ENCODE peak calls at places on chromosomes 16 and 17, in four cellular contexts. X is adrenal gland, Y is GM23338, F is astrocyte of the spinal cord. I is an unnamed sample.

GRCh38 chr17:50146927-50147640 is 3.4 kb downstream of the PPP1R9B start:
- DNase-seq in X (no peak), Y (no peak), F (no peak), I (no peak)

GRCh38 chr17:40450175-40450574 is 6.9 kb downstream of the IGFBP4 start:
- DNase-seq in X (no peak), Y (peak), F (no peak), I (peak)

GRCh38 chr17:74185786-74186185 is 17.7 kb upstream of the RPL38 start:
- DNase-seq in X (no peak), Y (no peak), F (no peak), I (no peak)

GRCh38 chr17:62713096-62713870 is 85.8 kb downstream of the MRC2 start:
- DNase-seq in X (peak), Y (peak), F (no peak), I (no peak)

GRCh38 chr16:49269231-49269630 is 12.4 kb downstream of the CBLN1 start:
- DNase-seq in X (no peak), Y (no peak), F (no peak), I (no peak)

GRCh38 chr16:76970087-76970744 is 220.8 kb upstream of the MON1B start:
- DNase-seq in X (no peak), Y (no peak), F (peak), I (peak)

GRCh38 chr17:76458580-76459490 is 5.9 kb upstream of the UBE2O start:
- DNase-seq in X (peak), Y (peak), F (peak), I (peak)

GRCh38 chr16:84979516-84979915 is 31.8 kb downstream of the ZDHHC7 start:
- DNase-seq in X (no peak), Y (no peak), F (no peak), I (peak)

GRCh38 chr16:24988593-24989338 is 26.4 kb downstream of the ARHGAP17 start:
- DNase-seq in X (peak), Y (no peak), F (peak), I (peak)

GRCh38 chr16:81604960-81605383 is 160.4 kb downstream of the CMIP start:
- DNase-seq in X (no peak), Y (no peak), F (peak), I (peak)

GRCh38 chr16:1333854-1334719 is 642 bp downstream of the BAIAP3 start:
- DNase-seq in X (no peak), Y (peak), F (no peak), I (no peak)

GRCh38 chr17:38596651-38597050 is 9.1 kb downstream of the SRCIN1 start:
- DNase-seq in X (no peak), Y (no peak), F (no peak), I (no peak)

GRCh38 chr16:68969338-68969737 is 126.0 kb downstream of the TANGO6 start:
- DNase-seq in X (no peak), Y (no peak), F (no peak), I (no peak)

GRCh38 chr17:9356488-9356911 is 219.1 kb downstream of the STX8 start:
- DNase-seq in X (peak), Y (no peak), F (no peak), I (peak)

GRCh38 chr17:58402679-58403078 is 14.7 kb downstream of the RNF43 start:
- DNase-seq in X (no peak), Y (peak), F (peak), I (peak)

GRCh38 chr17:34241062-34241461 is 14.0 kb upstream of the CCL2 start:
- DNase-seq in X (peak), Y (no peak), F (no peak), I (peak)

GRCh38 chr16:89481556-89481955 is 8.8 kb downstream of the ANKRD11 start:
- DNase-seq in X (no peak), Y (no peak), F (no peak), I (no peak)

GRCh38 chr17:78002166-78002565 is 43.7 kb downstream of the TNRC6C start:
- DNase-seq in X (no peak), Y (no peak), F (no peak), I (no peak)

GRCh38 chr17:63446981-63447687 is 1.0 kb upstream of the CYB561 start:
- DNase-seq in X (peak), Y (peak), F (no peak), I (peak)

GRCh38 chr17:45672792-45673191 is 111.3 kb upstream of the CRHR1 start:
- DNase-seq in X (no peak), Y (no peak), F (no peak), I (no peak)

GRCh38 chr17:64741038-64741641 is 79.0 kb upstream of the SMURF2 start:
- DNase-seq in X (no peak), Y (no peak), F (peak), I (peak)

GRCh38 chr17:81294512-81295030 is 536 bp downstream of the SLC38A10 start:
- DNase-seq in X (no peak), Y (peak), F (no peak), I (no peak)

GRCh38 chr17:38877130-38877851 is 7.4 kb downstream of the LASP1 start:
- DNase-seq in X (no peak), Y (peak), F (no peak), I (no peak)

DNA sequence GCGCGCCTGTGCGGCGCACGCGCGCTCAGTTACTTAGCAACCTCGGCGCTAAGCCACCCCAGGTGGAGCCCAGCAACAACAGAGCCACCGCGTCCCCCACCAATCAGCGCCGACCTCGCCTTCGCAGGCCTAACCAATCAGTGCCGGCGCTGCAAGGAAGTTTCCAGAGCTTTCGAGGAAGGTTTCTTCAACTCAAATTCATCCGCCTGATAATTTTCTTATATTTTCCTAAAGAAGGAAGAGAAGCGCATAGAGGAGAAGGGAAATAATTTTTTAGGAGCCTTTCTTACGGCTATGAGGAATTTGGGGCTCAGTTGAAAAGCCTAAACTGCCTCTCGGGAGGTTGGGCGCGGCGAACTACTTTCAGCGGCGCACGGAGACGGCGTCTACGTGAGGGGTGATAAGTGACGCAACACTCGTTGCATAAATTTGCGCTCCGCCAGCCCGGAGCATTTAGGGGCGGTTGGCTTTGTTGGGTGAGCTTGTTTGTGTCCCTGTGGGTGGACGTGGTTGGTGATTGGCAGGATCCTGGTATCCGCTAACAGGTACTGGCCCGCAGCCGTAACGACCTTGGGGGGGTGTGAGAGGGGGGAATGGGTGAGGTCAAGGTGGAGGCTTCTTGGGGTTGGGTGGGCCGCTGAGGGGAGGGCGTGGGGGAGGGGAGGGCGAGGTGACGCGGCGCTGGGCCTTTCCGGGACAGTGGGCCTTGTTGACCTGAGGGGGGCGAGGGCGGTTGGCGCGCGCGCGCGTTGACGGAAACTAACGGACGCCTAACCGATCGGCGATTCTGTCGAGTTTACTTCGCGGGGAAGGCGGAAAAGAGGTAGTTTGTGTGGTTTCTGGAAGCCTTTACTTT is at the start of gene UBB:
- DNase-seq in X (peak), Y (peak), F (peak), I (peak)
- TF ChIP-seq CTCF in X (no peak), Y (peak), F (peak), I (no peak)

DNA sequence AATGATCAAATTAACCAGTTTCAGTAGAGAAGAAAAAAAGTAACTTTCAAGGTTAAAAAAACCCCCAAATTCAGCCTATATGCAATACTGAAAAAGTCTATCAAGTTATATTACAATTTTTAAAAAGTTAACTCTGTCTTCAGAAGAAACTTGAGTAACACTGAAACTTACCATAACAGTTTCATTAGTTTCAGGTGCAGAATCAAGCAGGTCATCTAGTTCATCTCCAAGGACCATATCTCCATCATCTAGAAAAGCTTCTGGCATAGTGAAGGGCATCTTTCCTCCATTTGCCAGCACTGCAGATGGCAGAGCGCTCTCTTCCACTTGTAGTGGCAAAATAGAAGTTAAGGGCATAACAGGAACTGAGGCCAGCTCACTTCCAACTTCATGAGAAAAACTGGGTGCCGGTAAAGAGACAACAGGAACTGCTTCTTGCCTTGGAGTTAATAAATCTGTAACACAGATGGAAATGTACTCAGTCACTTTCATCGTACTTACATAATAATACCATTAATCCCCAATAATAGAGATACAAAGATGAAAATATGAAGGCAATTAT is 22.9 kb downstream of the ZC3H7A start:
- DNase-seq in X (no peak), Y (no peak), F (no peak), I (no peak)
- H3K4me3 ChIP-seq in X (no peak), Y (no peak), F (no peak), I (no peak)

GRCh38 chr17:68463211-68463990 is 6.1 kb upstream of the WIPI1 start:
- DNase-seq in X (no peak), Y (no peak), F (no peak), I (no peak)
- TF ChIP-seq CTCF in X (no peak), Y (no peak), F (no peak), I (no peak)

GRCh38 chr17:17782425-17783120 is 54.2 kb downstream of the SREBF1 start:
- DNase-seq in X (no peak), Y (peak), F (peak), I (no peak)

GRCh38 chr17:17784599-17785264 is 52.1 kb downstream of the SREBF1 start:
- DNase-seq in X (peak), Y (peak), F (no peak), I (no peak)

GRCh38 chr17:17783825-17784598 is 52.8 kb downstream of the SREBF1 start:
- DNase-seq in X (peak), Y (peak), F (peak), I (peak)

GRCh38 chr17:17781591-17782424 is 55.0 kb downstream of the SREBF1 start:
- DNase-seq in X (peak), Y (peak), F (peak), I (peak)

GRCh38 chr17:17783121-17783824 is 53.5 kb downstream of the SREBF1 start:
- DNase-seq in X (peak), Y (peak), F (peak), I (peak)
- H3K4me3 ChIP-seq in X (no peak), Y (peak), F (peak), I (peak)

DNA sequence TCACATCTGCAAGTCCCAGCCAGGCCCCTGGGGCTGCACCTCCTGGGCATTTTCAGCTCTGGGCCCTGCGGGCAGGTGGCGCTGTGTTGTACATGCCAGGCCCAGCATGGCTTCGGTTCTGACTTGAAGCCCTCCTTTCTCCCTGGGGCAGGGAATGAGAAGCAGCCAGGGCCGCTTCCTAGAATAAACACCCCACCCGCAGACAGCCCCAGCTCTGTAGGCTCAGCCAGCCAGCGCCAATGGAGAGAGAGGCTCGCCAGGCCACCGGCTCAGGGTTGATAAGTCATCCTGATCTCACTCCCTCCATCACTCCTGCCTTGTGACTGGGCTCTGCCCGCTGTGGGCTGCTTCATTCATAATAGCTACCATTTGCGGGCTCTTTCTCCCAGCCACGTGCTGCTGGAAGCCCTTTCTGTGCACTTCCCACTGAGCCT is 6.0 kb upstream of the GLIS2 start:
- DNase-seq in X (peak), Y (peak), F (peak), I (peak)
- TF ChIP-seq CTCF in X (peak), Y (peak), F (peak), I (peak)

GRCh38 chr17:43655702-43656275 is 5.9 kb downstream of the MEOX1 start:
- DNase-seq in X (no peak), Y (no peak), F (no peak), I (no peak)
- H3K4me3 ChIP-seq in X (no peak), Y (no peak), F (no peak), I (no peak)

DNA sequence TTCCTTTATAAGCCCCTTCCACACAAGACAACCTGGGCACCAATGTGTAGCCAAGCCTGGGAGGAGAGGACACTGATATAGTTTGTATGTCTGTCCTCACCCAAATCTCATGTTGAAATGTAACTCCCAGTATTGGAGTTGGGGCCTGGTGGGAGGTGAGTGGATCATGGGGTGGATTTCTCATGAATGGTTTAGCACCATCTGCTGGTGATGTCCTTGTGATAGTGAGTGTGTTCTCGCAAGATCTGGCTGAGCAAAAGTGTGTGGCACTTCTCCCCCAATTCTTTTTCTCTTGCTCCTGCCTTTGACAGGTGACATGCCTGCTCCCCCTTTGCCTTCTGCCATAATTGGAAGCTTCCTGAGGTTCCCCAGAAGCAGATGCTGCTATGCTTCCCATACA is 135.8 kb downstream of the USP31 start:
- DNase-seq in X (no peak), Y (peak), F (no peak), I (peak)
- TF ChIP-seq CTCF in X (no peak), Y (peak), F (no peak), I (no peak)

GRCh38 chr17:19311016-19311415 is 51.5 kb downstream of the B9D1 start:
- DNase-seq in X (no peak), Y (no peak), F (no peak), I (no peak)
- H3K4me3 ChIP-seq in X (no peak), Y (no peak), F (no peak), I (no peak)

GRCh38 chr17:30970757-30971567 is at the start of gene RNF135:
- DNase-seq in X (peak), Y (peak), F (peak), I (peak)
- TF ChIP-seq CTCF in X (peak), Y (no peak), F (peak), I (peak)